ENCODE peak calls at places on chromosome 7, in eight cellular contexts. One of them, this sample, is unnamed.

GRCh38 chr7:142812437-142813215 is 41.9 kb downstream of the PRSS2 start:
- DNase-seq in foreskin fibroblast: no peak
- DNase-seq in breast epithelium: no peak
- DNase-seq in CD8-positive, alpha-beta memory T cell: no peak
- DNase-seq in astrocyte of the spinal cord: no peak
- DNase-seq in fibroblast of lung: peak
- DNase-seq in K562: no peak
- DNase-seq in left ventricle myocardium inferior: no peak
- DNase-seq in this sample: no peak

GRCh38 chr7:149787428-149788299 is 14.3 kb upstream of the ZNF467 start:
- DNase-seq in foreskin fibroblast: no peak
- DNase-seq in breast epithelium: no peak
- DNase-seq in CD8-positive, alpha-beta memory T cell: no peak
- DNase-seq in astrocyte of the spinal cord: no peak
- DNase-seq in fibroblast of lung: no peak
- DNase-seq in K562: peak
- DNase-seq in left ventricle myocardium inferior: no peak
- DNase-seq in this sample: no peak

GRCh38 chr7:116705419-116705818 is 33.4 kb downstream of the MET start:
- DNase-seq in foreskin fibroblast: no peak
- DNase-seq in breast epithelium: no peak
- DNase-seq in CD8-positive, alpha-beta memory T cell: no peak
- DNase-seq in astrocyte of the spinal cord: no peak
- DNase-seq in fibroblast of lung: no peak
- DNase-seq in K562: no peak
- DNase-seq in left ventricle myocardium inferior: no peak
- DNase-seq in this sample: no peak

GRCh38 chr7:159117366-159118219 is 27.1 kb downstream of the VIPR2 start:
- DNase-seq in foreskin fibroblast: no peak
- DNase-seq in breast epithelium: no peak
- DNase-seq in CD8-positive, alpha-beta memory T cell: no peak
- DNase-seq in astrocyte of the spinal cord: no peak
- DNase-seq in fibroblast of lung: no peak
- DNase-seq in K562: no peak
- DNase-seq in left ventricle myocardium inferior: no peak
- DNase-seq in this sample: no peak

GRCh38 chr7:98557538-98558031 is 59.5 kb upstream of the NPTX2 start:
- DNase-seq in foreskin fibroblast: peak
- DNase-seq in breast epithelium: no peak
- DNase-seq in CD8-positive, alpha-beta memory T cell: no peak
- DNase-seq in astrocyte of the spinal cord: no peak
- DNase-seq in fibroblast of lung: no peak
- DNase-seq in K562: no peak
- DNase-seq in left ventricle myocardium inferior: no peak
- DNase-seq in this sample: no peak

GRCh38 chr7:12161146-12161545 is 49.9 kb upstream of the TMEM106B start:
- DNase-seq in foreskin fibroblast: no peak
- DNase-seq in breast epithelium: no peak
- DNase-seq in CD8-positive, alpha-beta memory T cell: no peak
- DNase-seq in astrocyte of the spinal cord: no peak
- DNase-seq in fibroblast of lung: peak
- DNase-seq in K562: no peak
- DNase-seq in left ventricle myocardium inferior: no peak
- DNase-seq in this sample: no peak

GRCh38 chr7:112131016-112131415 is 75.2 kb downstream of the DOCK4 start:
- DNase-seq in foreskin fibroblast: no peak
- DNase-seq in breast epithelium: no peak
- DNase-seq in CD8-positive, alpha-beta memory T cell: no peak
- DNase-seq in astrocyte of the spinal cord: no peak
- DNase-seq in fibroblast of lung: no peak
- DNase-seq in K562: no peak
- DNase-seq in left ventricle myocardium inferior: no peak
- DNase-seq in this sample: no peak

GRCh38 chr7:30750574-30751256 is 1.2 kb upstream of the INMT start:
- DNase-seq in foreskin fibroblast: peak
- DNase-seq in breast epithelium: no peak
- DNase-seq in CD8-positive, alpha-beta memory T cell: no peak
- DNase-seq in astrocyte of the spinal cord: peak
- DNase-seq in fibroblast of lung: peak
- DNase-seq in K562: no peak
- DNase-seq in left ventricle myocardium inferior: peak
- DNase-seq in this sample: peak

GRCh38 chr7:22137026-22137425 is 191.3 kb upstream of the CDCA7L start:
- DNase-seq in foreskin fibroblast: peak
- DNase-seq in breast epithelium: no peak
- DNase-seq in CD8-positive, alpha-beta memory T cell: no peak
- DNase-seq in astrocyte of the spinal cord: peak
- DNase-seq in fibroblast of lung: peak
- DNase-seq in K562: no peak
- DNase-seq in left ventricle myocardium inferior: no peak
- DNase-seq in this sample: peak

GRCh38 chr7:132009778-132010177 is 453.4 kb upstream of the PODXL start:
- DNase-seq in foreskin fibroblast: no peak
- DNase-seq in breast epithelium: no peak
- DNase-seq in CD8-positive, alpha-beta memory T cell: no peak
- DNase-seq in astrocyte of the spinal cord: peak
- DNase-seq in fibroblast of lung: peak
- DNase-seq in K562: no peak
- DNase-seq in left ventricle myocardium inferior: no peak
- DNase-seq in this sample: peak

GRCh38 chr7:151661556-151661955 is 141.9 kb upstream of the RHEB start:
- DNase-seq in foreskin fibroblast: no peak
- DNase-seq in breast epithelium: no peak
- DNase-seq in CD8-positive, alpha-beta memory T cell: no peak
- DNase-seq in astrocyte of the spinal cord: no peak
- DNase-seq in fibroblast of lung: no peak
- DNase-seq in K562: no peak
- DNase-seq in left ventricle myocardium inferior: no peak
- DNase-seq in this sample: no peak

GRCh38 chr7:33745934-33746333 is 159.4 kb upstream of the BMPER start:
- DNase-seq in foreskin fibroblast: peak
- DNase-seq in breast epithelium: no peak
- DNase-seq in CD8-positive, alpha-beta memory T cell: no peak
- DNase-seq in astrocyte of the spinal cord: no peak
- DNase-seq in fibroblast of lung: peak
- DNase-seq in K562: no peak
- DNase-seq in left ventricle myocardium inferior: no peak
- DNase-seq in this sample: no peak

GRCh38 chr7:608954-609711 is 89.5 kb upstream of the PDGFA start:
- DNase-seq in foreskin fibroblast: no peak
- DNase-seq in breast epithelium: no peak
- DNase-seq in CD8-positive, alpha-beta memory T cell: peak
- DNase-seq in astrocyte of the spinal cord: peak
- DNase-seq in fibroblast of lung: peak
- DNase-seq in K562: no peak
- DNase-seq in left ventricle myocardium inferior: no peak
- DNase-seq in this sample: peak

GRCh38 chr7:608361-608760 is 88.7 kb upstream of the PDGFA start:
- DNase-seq in foreskin fibroblast: no peak
- DNase-seq in breast epithelium: no peak
- DNase-seq in CD8-positive, alpha-beta memory T cell: no peak
- DNase-seq in astrocyte of the spinal cord: no peak
- DNase-seq in fibroblast of lung: no peak
- DNase-seq in K562: no peak
- DNase-seq in left ventricle myocardium inferior: no peak
- DNase-seq in this sample: no peak

GRCh38 chr7:611281-611810 is 91.7 kb upstream of the PDGFA start:
- DNase-seq in foreskin fibroblast: peak
- DNase-seq in breast epithelium: no peak
- DNase-seq in CD8-positive, alpha-beta memory T cell: peak
- DNase-seq in astrocyte of the spinal cord: no peak
- DNase-seq in fibroblast of lung: no peak
- DNase-seq in K562: no peak
- DNase-seq in left ventricle myocardium inferior: no peak
- DNase-seq in this sample: peak

GRCh38 chr7:610531-611280 is 91.1 kb upstream of the PDGFA start:
- DNase-seq in foreskin fibroblast: peak
- DNase-seq in breast epithelium: no peak
- DNase-seq in CD8-positive, alpha-beta memory T cell: peak
- DNase-seq in astrocyte of the spinal cord: peak
- DNase-seq in fibroblast of lung: peak
- DNase-seq in K562: peak
- DNase-seq in left ventricle myocardium inferior: peak
- DNase-seq in this sample: peak

DNA sequence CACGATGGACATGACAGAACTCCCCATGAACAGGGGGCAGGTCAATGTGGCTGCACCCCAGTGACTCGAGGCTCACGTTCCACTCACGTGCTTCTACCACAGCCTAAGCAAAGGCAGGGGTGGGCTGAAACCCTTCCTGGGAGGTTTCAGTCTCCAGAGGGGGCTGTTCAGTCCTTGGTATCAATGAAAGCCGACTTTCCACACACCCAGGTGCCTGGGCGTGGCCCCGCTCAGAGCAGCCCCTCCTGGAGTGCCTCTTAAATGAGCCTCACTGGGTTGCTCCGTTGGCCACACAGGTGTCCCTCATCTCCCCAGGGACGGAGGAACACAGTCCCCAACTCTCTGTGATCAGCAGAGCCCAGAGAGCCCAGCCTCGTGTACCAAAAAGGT is 90.5 kb upstream of the PDGFA start:
- DNase-seq in foreskin fibroblast: no peak
- DNase-seq in breast epithelium: no peak
- DNase-seq in CD8-positive, alpha-beta memory T cell: peak
- DNase-seq in astrocyte of the spinal cord: no peak
- DNase-seq in fibroblast of lung: no peak
- DNase-seq in K562: peak
- DNase-seq in left ventricle myocardium inferior: no peak
- DNase-seq in this sample: no peak
- H3K4me3 ChIP-seq in foreskin fibroblast: no peak
- H3K4me3 ChIP-seq in breast epithelium: no peak
- H3K4me3 ChIP-seq in CD8-positive, alpha-beta memory T cell: no peak
- H3K4me3 ChIP-seq in astrocyte of the spinal cord: no peak
- H3K4me3 ChIP-seq in fibroblast of lung: no peak
- H3K4me3 ChIP-seq in K562: no peak
- H3K4me3 ChIP-seq in left ventricle myocardium inferior: no peak
- H3K4me3 ChIP-seq in this sample: no peak

DNA sequence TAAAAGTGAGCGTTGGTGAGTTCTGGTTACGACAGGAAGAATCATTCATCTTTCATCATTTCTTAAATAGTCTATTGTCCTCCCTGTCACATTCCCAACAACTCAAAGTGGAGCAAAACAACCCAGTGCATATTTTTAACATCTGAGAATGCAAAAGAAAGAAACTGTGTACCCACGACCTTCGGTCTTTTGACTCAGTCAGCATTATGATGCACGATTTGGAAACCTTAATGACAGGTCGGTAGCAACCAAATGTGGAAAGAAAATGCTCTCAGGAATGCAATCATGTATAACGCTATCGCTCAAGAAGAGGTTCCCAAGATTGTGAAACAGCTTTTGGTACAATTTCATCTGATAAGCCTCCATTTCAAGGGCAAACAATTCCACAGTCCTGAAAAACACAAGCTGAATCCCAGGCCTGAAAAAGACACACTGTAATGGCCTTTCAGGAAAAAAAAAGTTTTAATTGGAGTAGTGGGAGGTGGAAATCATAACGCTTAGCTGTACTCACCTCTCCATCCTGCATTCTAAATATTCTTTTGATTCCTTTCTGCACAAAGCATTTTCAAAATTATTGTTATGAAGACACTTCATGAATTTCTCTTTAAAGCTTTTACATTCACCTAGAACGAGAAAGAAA is 2.6 kb downstream of the COX19 start:
- DNase-seq in foreskin fibroblast: no peak
- DNase-seq in breast epithelium: no peak
- DNase-seq in CD8-positive, alpha-beta memory T cell: no peak
- DNase-seq in astrocyte of the spinal cord: no peak
- DNase-seq in fibroblast of lung: no peak
- DNase-seq in K562: no peak
- DNase-seq in left ventricle myocardium inferior: no peak
- DNase-seq in this sample: peak
- H3K4me3 ChIP-seq in foreskin fibroblast: no peak
- H3K4me3 ChIP-seq in breast epithelium: no peak
- H3K4me3 ChIP-seq in CD8-positive, alpha-beta memory T cell: no peak
- H3K4me3 ChIP-seq in astrocyte of the spinal cord: no peak
- H3K4me3 ChIP-seq in fibroblast of lung: no peak
- H3K4me3 ChIP-seq in K562: no peak
- H3K4me3 ChIP-seq in left ventricle myocardium inferior: no peak
- H3K4me3 ChIP-seq in this sample: no peak

DNA sequence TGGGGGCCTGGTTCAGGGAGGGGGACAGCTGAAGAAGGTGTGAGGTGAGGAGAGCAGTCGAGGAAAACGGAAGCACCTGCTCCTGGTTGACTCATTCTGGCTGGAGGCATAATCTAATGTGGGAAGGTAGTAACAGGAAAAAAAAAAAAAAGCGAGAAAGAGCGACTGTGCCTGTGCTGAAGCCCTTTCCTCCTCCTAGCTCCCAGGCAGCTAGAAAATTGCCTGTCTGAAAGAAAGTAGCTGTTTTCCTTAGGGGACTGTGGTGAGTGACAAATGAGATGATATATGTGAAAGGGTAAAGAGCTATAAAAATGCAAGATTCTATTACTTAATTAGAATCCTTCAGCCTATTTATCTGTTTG is 4.9 kb upstream of the MEST start:
- DNase-seq in foreskin fibroblast: no peak
- DNase-seq in breast epithelium: no peak
- DNase-seq in CD8-positive, alpha-beta memory T cell: no peak
- DNase-seq in astrocyte of the spinal cord: no peak
- DNase-seq in fibroblast of lung: no peak
- DNase-seq in K562: no peak
- DNase-seq in left ventricle myocardium inferior: no peak
- DNase-seq in this sample: no peak
- H3K4me3 ChIP-seq in foreskin fibroblast: no peak
- H3K4me3 ChIP-seq in breast epithelium: peak
- H3K4me3 ChIP-seq in CD8-positive, alpha-beta memory T cell: peak
- H3K4me3 ChIP-seq in astrocyte of the spinal cord: no peak
- H3K4me3 ChIP-seq in fibroblast of lung: no peak
- H3K4me3 ChIP-seq in K562: no peak
- H3K4me3 ChIP-seq in left ventricle myocardium inferior: peak
- H3K4me3 ChIP-seq in this sample: peak

GRCh38 chr7:80542398-80542797 is 30.5 kb upstream of the GNAT3 start:
- DNase-seq in foreskin fibroblast: peak
- DNase-seq in breast epithelium: no peak
- DNase-seq in CD8-positive, alpha-beta memory T cell: no peak
- DNase-seq in astrocyte of the spinal cord: peak
- DNase-seq in fibroblast of lung: peak
- DNase-seq in K562: no peak
- DNase-seq in left ventricle myocardium inferior: no peak
- DNase-seq in this sample: peak
- H3K4me3 ChIP-seq in foreskin fibroblast: no peak
- H3K4me3 ChIP-seq in breast epithelium: no peak
- H3K4me3 ChIP-seq in CD8-positive, alpha-beta memory T cell: no peak
- H3K4me3 ChIP-seq in astrocyte of the spinal cord: no peak
- H3K4me3 ChIP-seq in fibroblast of lung: no peak
- H3K4me3 ChIP-seq in K562: no peak
- H3K4me3 ChIP-seq in left ventricle myocardium inferior: no peak
- H3K4me3 ChIP-seq in this sample: no peak

GRCh38 chr7:82445226-82445625 is 1.6 kb upstream of the CACNA2D1 start:
- DNase-seq in foreskin fibroblast: no peak
- DNase-seq in breast epithelium: no peak
- DNase-seq in CD8-positive, alpha-beta memory T cell: no peak
- DNase-seq in astrocyte of the spinal cord: no peak
- DNase-seq in fibroblast of lung: no peak
- DNase-seq in K562: no peak
- DNase-seq in left ventricle myocardium inferior: no peak
- DNase-seq in this sample: no peak
- H3K4me3 ChIP-seq in foreskin fibroblast: no peak
- H3K4me3 ChIP-seq in breast epithelium: no peak
- H3K4me3 ChIP-seq in CD8-positive, alpha-beta memory T cell: no peak
- H3K4me3 ChIP-seq in astrocyte of the spinal cord: no peak
- H3K4me3 ChIP-seq in fibroblast of lung: no peak
- H3K4me3 ChIP-seq in K562: no peak
- H3K4me3 ChIP-seq in left ventricle myocardium inferior: no peak
- H3K4me3 ChIP-seq in this sample: no peak

This sample was measured in choroid plexus epithelial cell.